ENCODE peak calls at places on chromosome 15, in nine cellular contexts. K is mucosa of descending colon, E is upper lobe of left lung, G is body of pancreas, F is pancreas, U is breast epithelium, W is psoas muscle, S is cardiac muscle cell, T is H1. P is an unnamed sample. For H3K9me3, the result is how much of the 10 kb centered on the place peaks cover.

GRCh38 chr15:59380902-59381610 is 8.4 kb upstream of the MYO1E start:
- DNase-seq in E (no peak), W (no peak), T (no peak), U (no peak), S (no peak), G (no peak), F (no peak), K (no peak), P (no peak)

GRCh38 chr15:65916664-65917406 is 47.5 kb downstream of the RAB11A start:
- DNase-seq in K (peak), S (peak), U (peak), F (peak), W (peak), G (peak), E (peak), T (peak), P (no peak)

GRCh38 chr15:46525984-46526725 is 891.3 kb downstream of the SQOR start:
- DNase-seq in U (no peak), S (no peak), T (no peak), W (no peak), E (no peak), K (peak), G (no peak), F (no peak), P (no peak)

GRCh38 chr15:69603369-69604049 is 150.9 kb downstream of the RPLP1 start:
- DNase-seq in G (no peak), K (no peak), F (peak), S (no peak), U (no peak), T (no peak), W (no peak), E (peak), P (no peak)

GRCh38 chr15:97627634-97628033 is 332.9 kb upstream of the ARRDC4 start:
- DNase-seq in E (no peak), F (no peak), T (no peak), U (no peak), S (no peak), G (no peak), W (no peak), K (no peak), P (no peak)

GRCh38 chr15:99343836-99344551 is 92.7 kb downstream of the LRRC28 start:
- DNase-seq in T (peak), F (no peak), G (no peak), K (peak), U (no peak), W (peak), E (peak), S (peak), P (no peak)

GRCh38 chr15:88541709-88542341 is 4.7 kb downstream of the DET1 start:
- DNase-seq in W (no peak), U (no peak), E (no peak), K (no peak), G (no peak), S (no peak), T (no peak), F (no peak), P (no peak)

GRCh38 chr15:90054618-90055097 is 47.6 kb downstream of the IDH2 start:
- DNase-seq in G (no peak), K (no peak), F (peak), T (no peak), W (no peak), S (peak), U (no peak), E (no peak), P (no peak)

GRCh38 chr15:90114451-90114901 is 12.2 kb upstream of the IDH2 start:
- DNase-seq in K (no peak), T (no peak), G (no peak), U (no peak), S (no peak), E (no peak), W (no peak), F (no peak), P (no peak)

GRCh38 chr15:57327985-57328471 is 48.3 kb upstream of the CGNL1 start:
- DNase-seq in G (no peak), W (peak), E (no peak), F (no peak), T (no peak), K (no peak), U (no peak), S (no peak), P (no peak)

GRCh38 chr15:41791970-41792637 is 17.8 kb downstream of the MAPKBP1 start:
- DNase-seq in K (no peak), U (no peak), T (no peak), W (no peak), F (no peak), E (no peak), S (no peak), G (no peak), P (no peak)

GRCh38 chr15:71117906-71118305 is 2.6 kb downstream of the THSD4 start:
- DNase-seq in S (no peak), T (no peak), K (no peak), F (no peak), G (no peak), U (no peak), E (no peak), W (no peak), P (no peak)

GRCh38 chr15:98169551-98169950 is 209.0 kb downstream of the ARRDC4 start:
- DNase-seq in F (no peak), S (no peak), U (no peak), G (no peak), E (no peak), K (no peak), W (no peak), T (no peak), P (no peak)

GRCh38 chr15:84898761-84899160 is 14.3 kb downstream of the SLC28A1 start:
- DNase-seq in G (no peak), U (no peak), S (no peak), E (no peak), T (no peak), W (no peak), K (no peak), F (no peak), P (no peak)

GRCh38 chr15:57640935-57641682 is 49.4 kb downstream of the MYZAP start:
- DNase-seq in T (no peak), F (no peak), E (no peak), S (peak), W (no peak), G (no peak), U (no peak), K (no peak), P (no peak)

GRCh38 chr15:34182942-34183341 is 27.0 kb downstream of the KATNBL1 start:
- DNase-seq in T (no peak), G (peak), F (peak), U (peak), E (no peak), W (no peak), S (no peak), K (no peak), P (no peak)

GRCh38 chr15:48705381-48705780 is 59.9 kb upstream of the FBN1 start:
- DNase-seq in U (no peak), K (no peak), E (no peak), G (no peak), W (no peak), S (no peak), F (no peak), T (no peak), P (no peak)

GRCh38 chr15:60004846-60005351 is 788 bp downstream of the FOXB1 start:
- DNase-seq in G (no peak), T (no peak), U (no peak), F (no peak), E (no peak), K (no peak), W (no peak), S (peak), P (no peak)

GRCh38 chr15:40072216-40072990 is 33.4 kb upstream of the SRP14 start:
- DNase-seq in W (no peak), T (no peak), S (no peak), K (peak), G (no peak), U (no peak), F (no peak), E (no peak), P (no peak)

GRCh38 chr15:45903283-45903682 is 268.5 kb downstream of the SQOR start:
- DNase-seq in K (no peak), U (no peak), G (no peak), T (no peak), F (no peak), S (no peak), E (no peak), W (no peak), P (no peak)

GRCh38 chr15:71883447-71883846 is 73.1 kb downstream of the NR2E3 start:
- DNase-seq in S (no peak), E (no peak), W (no peak), K (no peak), G (no peak), F (no peak), U (no peak), T (no peak), P (no peak)

GRCh38 chr15:43150171-43150929 is 17.0 kb downstream of the TMEM62 start:
- DNase-seq in S (no peak), G (no peak), E (no peak), F (no peak), T (no peak), K (no peak), W (no peak), U (no peak), P (no peak)

GRCh38 chr15:73941044-73941443 is 14.8 kb downstream of the LOXL1 start:
- DNase-seq in U (no peak), T (no peak), W (no peak), S (no peak), F (no peak), E (no peak), K (no peak), G (no peak), P (no peak)

GRCh38 chr15:90903733-90904536 is 833 bp downstream of the MAN2A2 start:
- DNase-seq in W (no peak), T (no peak), K (peak), S (peak), F (peak), E (peak), G (peak), U (no peak), P (no peak)

GRCh38 chr15:45199136-45199810 is 11.5 kb upstream of the SHF start:
- DNase-seq in F (no peak), U (peak), S (peak), G (peak), E (peak), K (peak), T (no peak), W (no peak), P (peak)

GRCh38 chr15:21267686-21268395 is 172.5 kb downstream of the POTEB3 start:
- DNase-seq in K (no peak), S (no peak), W (no peak), U (no peak), G (no peak), E (no peak), F (no peak), T (no peak), P (no peak)

GRCh38 chr15:74438696-74439316 is 5.0 kb upstream of the SEMA7A start:
- DNase-seq in F (peak), G (peak), T (peak), S (peak), U (peak), W (peak), E (peak), K (peak), P (peak)

GRCh38 chr15:40999190-40999589 is 45.9 kb downstream of the CHAC1 start:
- DNase-seq in E (no peak), S (no peak), U (no peak), G (no peak), F (no peak), W (no peak), K (no peak), T (no peak), P (no peak)

GRCh38 chr15:79682285-79682684 is 214.5 kb downstream of the MTHFS start:
- DNase-seq in K (peak), S (no peak), U (no peak), W (peak), E (no peak), G (peak), F (peak), T (no peak), P (no peak)

GRCh38 chr15:46452297-46452820 is 817.5 kb downstream of the SQOR start:
- DNase-seq in K (no peak), U (no peak), T (no peak), G (no peak), S (no peak), F (no peak), W (no peak), E (no peak), P (no peak)

GRCh38 chr15:38455096-38455495 is 1.2 kb downstream of the FAM98B start:
- DNase-seq in K (no peak), S (no peak), F (no peak), U (no peak), E (no peak), T (no peak), W (no peak), G (no peak), P (no peak)

GRCh38 chr15:80559320-80559693 is 135.8 kb upstream of the ABHD17C start:
- DNase-seq in T (peak), U (no peak), W (no peak), K (no peak), G (no peak), E (peak), F (no peak), S (peak), P (no peak)

GRCh38 chr15:58474741-58475323 is 43.0 kb downstream of the LIPC start:
- DNase-seq in T (no peak), W (no peak), E (no peak), G (no peak), F (no peak), U (no peak), K (no peak), S (no peak), P (no peak)

GRCh38 chr15:28262438-28262837 is 59.5 kb downstream of the HERC2 start:
- DNase-seq in G (no peak), K (no peak), S (no peak), T (no peak), E (no peak), F (no peak), W (no peak), U (no peak), P (no peak)

GRCh38 chr15:74578496-74578994 is 37.1 kb upstream of the CLK3 start:
- DNase-seq in U (no peak), T (no peak), E (no peak), W (no peak), F (no peak), G (no peak), S (no peak), K (no peak), P (no peak)

GRCh38 chr15:78212008-78212407 is 22.4 kb downstream of the ACSBG1 start:
- DNase-seq in G (no peak), U (no peak), E (no peak), K (no peak), F (no peak), W (no peak), S (no peak), T (no peak), P (no peak)

GRCh38 chr15:77905301-77905920 is 172.1 kb downstream of the TBC1D2B start:
- DNase-seq in F (no peak), U (no peak), K (no peak), G (no peak), S (no peak), E (no peak), T (no peak), W (no peak), P (no peak)

GRCh38 chr15:25067725-25068309 is 113.0 kb downstream of the SNRPN start:
- DNase-seq in K (no peak), S (no peak), F (no peak), E (no peak), G (no peak), W (no peak), U (no peak), T (no peak), P (no peak)

GRCh38 chr15:25066708-25067107 is 111.9 kb downstream of the SNRPN start:
- DNase-seq in G (no peak), E (no peak), U (no peak), T (no peak), W (no peak), F (no peak), S (no peak), K (no peak), P (no peak)

GRCh38 chr15:25070357-25070963 is 115.7 kb downstream of the SNRPN start:
- DNase-seq in K (no peak), F (no peak), T (no peak), G (no peak), U (no peak), W (no peak), S (no peak), E (no peak), P (no peak)

GRCh38 chr15:25065876-25066275 is 111.1 kb downstream of the SNRPN start:
- DNase-seq in E (no peak), S (no peak), W (no peak), T (no peak), U (no peak), F (no peak), G (peak), K (no peak), P (no peak)

GRCh38 chr15:25068696-25069095 is 113.9 kb downstream of the SNRPN start:
- DNase-seq in S (no peak), W (no peak), E (no peak), U (no peak), G (no peak), K (no peak), F (no peak), T (no peak), P (no peak)
- H3K9me3 ChIP-seq in S (under half), W (half or more), E (half or more), U (half or more), G (half or more), K (half or more), F (half or more), T (half or more), P (half or more)

GRCh38 chr15:68103603-68104002 is 49.5 kb downstream of the PIAS1 start:
- DNase-seq in W (no peak), U (no peak), G (no peak), K (no peak), S (no peak), E (no peak), F (no peak), T (no peak), P (no peak)

GRCh38 chr15:68097029-68097428 is 42.9 kb downstream of the PIAS1 start:
- DNase-seq in S (no peak), G (no peak), F (no peak), U (no peak), E (no peak), K (no peak), T (no peak), W (no peak), P (no peak)

GRCh38 chr15:68100194-68100593 is 46.1 kb downstream of the PIAS1 start:
- DNase-seq in F (no peak), U (no peak), T (no peak), W (no peak), S (no peak), G (no peak), E (no peak), K (no peak), P (no peak)

GRCh38 chr15:68096099-68096498 is 42.0 kb downstream of the PIAS1 start:
- DNase-seq in E (no peak), F (no peak), S (no peak), U (no peak), K (no peak), W (no peak), T (no peak), G (no peak), P (no peak)

DNA sequence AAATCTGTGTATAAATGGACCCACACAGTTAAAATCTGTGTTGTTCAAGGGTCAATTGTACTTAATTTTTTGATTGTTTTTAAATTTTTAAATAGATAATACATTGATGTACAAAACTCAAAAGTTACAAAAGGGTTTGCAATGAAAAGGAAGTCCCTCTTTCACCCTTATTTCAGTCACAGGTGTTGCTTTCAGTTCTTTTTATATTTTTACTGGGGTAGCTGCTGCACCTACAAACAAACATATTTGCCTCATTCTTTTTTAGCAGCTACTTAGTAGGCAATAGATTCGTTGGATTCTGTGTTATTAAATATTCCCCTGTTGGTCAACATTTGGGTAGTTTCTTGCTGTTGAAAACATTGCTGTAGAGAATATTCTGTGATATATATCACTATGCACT is 44.4 kb downstream of the PIAS1 start:
- DNase-seq in E (no peak), U (no peak), K (no peak), G (no peak), W (no peak), S (no peak), F (no peak), T (no peak), P (no peak)
- H3K9me3 ChIP-seq in E (under half), U (under half), K (under half), G (under half), W (under half), S (under half), F (under half), T (under half), P (under half)

GRCh38 chr15:54884312-54884711 is 312.4 kb downstream of the RSL24D1 start:
- DNase-seq in F (no peak), T (no peak), S (no peak), G (no peak), K (no peak), U (no peak), E (no peak), W (no peak), P (no peak)
- H3K9me3 ChIP-seq in F (under half), T (half or more), S (under half), G (under half), K (under half), U (under half), E (under half), W (under half), P (under half)

DNA sequence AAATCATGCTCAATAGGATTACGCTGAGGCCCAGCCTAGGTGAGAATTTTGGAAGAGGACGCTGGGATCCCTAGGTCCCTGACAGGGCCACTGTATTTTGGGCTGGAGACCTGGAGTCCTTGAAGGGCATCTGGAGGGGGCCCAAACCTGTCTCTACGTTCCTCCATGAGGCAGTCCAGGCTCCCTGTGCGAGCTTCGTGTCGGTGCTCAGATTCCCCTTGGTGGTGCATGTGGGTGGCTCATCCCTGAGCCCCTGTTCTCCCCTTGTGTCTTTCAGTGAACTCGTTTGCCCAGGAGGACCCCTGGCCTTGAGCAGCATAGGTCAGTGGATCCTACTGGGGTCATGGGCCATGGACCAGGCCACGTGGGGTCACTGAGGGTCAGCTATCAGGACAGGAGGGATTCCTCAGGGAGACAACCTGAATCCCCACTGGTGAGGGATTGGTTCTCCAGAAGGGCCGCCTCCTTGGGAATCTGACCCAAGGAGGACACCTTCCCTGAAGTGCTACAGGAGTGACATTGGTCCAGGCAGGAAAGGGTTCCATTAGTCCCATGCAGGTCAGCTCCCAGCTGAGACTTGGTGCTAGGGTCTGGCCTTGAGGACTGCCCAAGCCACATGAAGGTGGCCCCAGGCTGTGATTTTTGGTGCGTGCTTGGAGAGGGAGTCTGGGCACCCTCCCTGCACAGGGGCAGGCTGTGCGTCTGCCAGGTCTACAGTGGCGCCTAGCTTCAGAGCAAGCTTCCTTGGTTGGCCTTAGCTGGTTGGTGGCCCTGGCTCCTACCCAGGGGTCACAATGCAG is 229.8 kb downstream of the SNRPN start:
- DNase-seq in G (peak), F (no peak), S (no peak), U (no peak), W (peak), T (no peak), K (no peak), E (no peak), P (no peak)
- H3K9me3 ChIP-seq in G (under half), F (under half), S (under half), U (half or more), W (under half), T (half or more), K (half or more), E (under half), P (under half)

GRCh38 chr15:26713498-26713897 is 59.4 kb downstream of the GABRB3 start:
- DNase-seq in U (no peak), T (no peak), F (no peak), K (no peak), W (no peak), E (no peak), S (no peak), G (no peak), P (no peak)
- H3K9me3 ChIP-seq in U (under half), T (under half), F (under half), K (half or more), W (under half), E (under half), S (under half), G (under half), P (under half)

GRCh38 chr15:26475554-26475953 is 297.3 kb downstream of the GABRB3 start:
- DNase-seq in E (no peak), G (no peak), T (no peak), W (no peak), U (no peak), S (no peak), F (no peak), K (no peak), P (no peak)
- H3K9me3 ChIP-seq in E (under half), G (under half), T (under half), W (under half), U (under half), S (under half), F (under half), K (half or more), P (under half)

DNA sequence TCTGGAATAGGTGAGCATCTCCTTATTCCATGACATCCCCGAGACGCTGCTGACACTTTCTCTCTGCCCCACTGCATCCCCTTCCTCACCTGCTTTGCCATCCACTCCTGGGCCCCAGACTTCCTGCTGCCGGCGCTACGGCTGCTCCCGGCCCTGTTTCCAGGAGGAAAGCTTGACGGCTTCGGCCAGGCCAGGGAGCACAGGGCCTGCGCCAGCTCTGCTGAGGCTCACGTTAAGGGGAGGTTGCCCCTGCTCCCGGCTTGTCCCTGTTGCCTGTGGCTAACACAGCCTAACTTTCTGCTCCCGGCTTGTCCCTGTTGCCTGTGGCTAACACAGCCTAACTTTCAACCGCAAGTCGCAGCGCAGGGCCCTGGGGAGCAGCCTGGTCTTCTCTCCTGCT is 177.3 kb upstream of the RGMA start:
- DNase-seq in W (no peak), F (no peak), S (no peak), E (no peak), G (no peak), U (no peak), K (no peak), T (no peak), P (no peak)
- H3K9me3 ChIP-seq in W (under half), F (under half), S (under half), E (under half), G (under half), U (under half), K (under half), T (under half), P (under half)